ENCODE peak calls at places on chromosome 21, in eight cellular contexts. Q is fibroblast of lung, A is NT2/D1, K is SJSA1, B is mesenchymal stem cell, Y is esophagus muscularis mucosa, N is WERI-Rb-1, T is thyroid gland. H is an unnamed sample. For H3K36me3, the result is how much of the 10 kb centered on the place peaks cover.

GRCh38 chr21:39020751-39021474 is 162.3 kb downstream of the PSMG1 start:
- DNase-seq in B (peak), T (peak), Y (no peak), K (peak), Q (peak), A (no peak), N (no peak), H (peak)

GRCh38 chr21:28605138-28605537 is 387.5 kb downstream of the LTN1 start:
- DNase-seq in Q (no peak), T (no peak), A (no peak), Y (no peak), B (no peak), K (no peak), N (no peak), H (no peak)

GRCh38 chr21:35933466-35933865 is 126.9 kb downstream of the SETD4 start:
- DNase-seq in Y (peak), B (peak), N (no peak), A (no peak), K (peak), T (peak), Q (peak), H (peak)

GRCh38 chr21:31180256-31181088 is 142.2 kb upstream of the KRTAP19-8 start:
- DNase-seq in K (peak), Y (no peak), T (no peak), A (no peak), Q (peak), N (no peak), B (peak), H (peak)

GRCh38 chr21:31142600-31142999 is 104.3 kb upstream of the KRTAP19-8 start:
- DNase-seq in K (no peak), T (no peak), A (no peak), Y (no peak), B (no peak), Q (no peak), N (no peak), H (no peak)

GRCh38 chr21:36554411-36555157 is 74.7 kb upstream of the CLDN14 start:
- DNase-seq in Y (no peak), N (no peak), B (no peak), K (no peak), T (no peak), Q (no peak), A (peak), H (no peak)

GRCh38 chr21:14382486-14382834 is 486 bp downstream of the HSPA13 start:
- DNase-seq in Y (no peak), A (peak), Q (peak), K (no peak), N (no peak), B (no peak), T (peak), H (peak)

GRCh38 chr21:21612446-21612845 is 614.2 kb downstream of the NCAM2 start:
- DNase-seq in Y (no peak), K (no peak), T (no peak), N (no peak), A (peak), Q (peak), B (peak), H (peak)

GRCh38 chr21:34582506-34583150 is 32.3 kb downstream of the RCAN1 start:
- DNase-seq in Y (no peak), N (no peak), K (peak), Q (peak), T (no peak), B (peak), A (peak), H (peak)

GRCh38 chr21:23217597-23217996 is 2219.4 kb downstream of the NCAM2 start:
- DNase-seq in Q (no peak), N (no peak), A (no peak), K (no peak), Y (no peak), B (no peak), T (no peak), H (peak)

GRCh38 chr21:29005696-29006095 is 13.0 kb upstream of the LTN1 start:
- DNase-seq in Y (peak), K (no peak), B (no peak), A (no peak), N (no peak), T (no peak), Q (no peak), H (no peak)

GRCh38 chr21:36563301-36563926 is 83.5 kb upstream of the CLDN14 start:
- DNase-seq in N (no peak), A (no peak), K (no peak), T (no peak), B (no peak), Y (no peak), Q (no peak), H (no peak)

GRCh38 chr21:36209626-36210171 is 53.1 kb downstream of the DOP1B start:
- DNase-seq in K (peak), Q (peak), B (peak), N (peak), Y (no peak), T (peak), A (peak), H (peak)

GRCh38 chr21:26756491-26757159 is 88.6 kb downstream of the ADAMTS1 start:
- DNase-seq in Y (no peak), A (no peak), Q (peak), K (peak), T (no peak), B (no peak), N (no peak), H (no peak)

GRCh38 chr21:29680273-29680672 is 259.5 kb downstream of the GRIK1 start:
- DNase-seq in T (no peak), K (no peak), B (no peak), Q (no peak), Y (no peak), N (no peak), A (no peak), H (no peak)

GRCh38 chr21:36704281-36704957 is 5.5 kb downstream of the SIM2 start:
- DNase-seq in K (no peak), B (no peak), N (no peak), Y (no peak), Q (no peak), A (no peak), T (no peak), H (no peak)

GRCh38 chr21:35249636-35250035 is 200.5 kb upstream of the RUNX1 start:
- DNase-seq in B (no peak), K (no peak), A (no peak), T (peak), Y (no peak), Q (no peak), N (no peak), H (peak)

GRCh38 chr21:16608209-16608830 is 878.5 kb downstream of the USP25 start:
- DNase-seq in B (no peak), Q (no peak), N (no peak), A (no peak), K (no peak), Y (no peak), T (no peak), H (peak)

GRCh38 chr21:27776925-27777553 is 810.2 kb upstream of the ADAMTS5 start:
- DNase-seq in K (no peak), A (no peak), Y (no peak), Q (no peak), B (no peak), T (peak), N (no peak), H (no peak)

GRCh38 chr21:15729674-15730483 is at the start of gene USP25:
- DNase-seq in K (peak), Y (peak), B (peak), T (peak), Q (peak), N (peak), A (peak), H (peak)

GRCh38 chr21:16082038-16082816 is 352.4 kb downstream of the USP25 start:
- DNase-seq in B (peak), N (no peak), Q (no peak), A (no peak), T (no peak), Y (no peak), K (peak), H (peak)

GRCh38 chr21:27292851-27293638 is 326.2 kb upstream of the ADAMTS5 start:
- DNase-seq in Y (no peak), T (no peak), K (no peak), B (no peak), Q (no peak), N (no peak), A (no peak), H (no peak)

GRCh38 chr21:15005391-15005790 is 59.4 kb downstream of the NRIP1 start:
- DNase-seq in A (peak), Y (no peak), B (no peak), N (peak), K (peak), Q (no peak), T (peak), H (no peak)

GRCh38 chr21:29205009-29205408 is 74.6 kb downstream of the MAP3K7CL start:
- DNase-seq in K (no peak), T (no peak), A (no peak), Y (no peak), B (no peak), N (no peak), Q (no peak), H (no peak)

GRCh38 chr21:19535356-19535755 is 1131.8 kb upstream of the TMPRSS15 start:
- DNase-seq in Q (no peak), T (no peak), A (no peak), Y (no peak), N (no peak), B (no peak), K (no peak), H (no peak)

GRCh38 chr21:36325373-36326010 is 5.5 kb downstream of the MORC3 start:
- DNase-seq in K (no peak), T (no peak), B (no peak), Q (peak), Y (no peak), N (no peak), A (no peak), H (peak)

GRCh38 chr21:46229133-46229922 is 754 bp upstream of the LSS start:
- DNase-seq in K (peak), A (peak), Y (no peak), T (peak), Q (no peak), B (no peak), N (no peak), H (no peak)

GRCh38 chr21:46239817-46240325 is 11.3 kb upstream of the LSS start:
- DNase-seq in K (no peak), Q (no peak), N (no peak), B (no peak), Y (no peak), T (no peak), A (no peak), H (no peak)

GRCh38 chr21:46229923-46230260 is 1.3 kb upstream of the LSS start:
- DNase-seq in A (no peak), Q (no peak), T (no peak), K (no peak), Y (no peak), B (no peak), N (no peak), H (no peak)

GRCh38 chr21:46237474-46237873 is 8.9 kb upstream of the LSS start:
- DNase-seq in B (no peak), T (no peak), Q (no peak), K (no peak), A (no peak), N (no peak), Y (no peak), H (no peak)

GRCh38 chr21:46234436-46234950 is 5.9 kb upstream of the LSS start:
- DNase-seq in Q (no peak), B (no peak), K (no peak), Y (no peak), A (no peak), T (no peak), N (no peak), H (no peak)
- H3K36me3 ChIP-seq in Q (under half), B (under half), K (half or more), Y (half or more), A (half or more), T (under half), N (half or more), H (under half)

GRCh38 chr21:44089001-44089911 is 17.9 kb upstream of the PWP2 start:
- DNase-seq in Q (no peak), T (no peak), Y (no peak), B (no peak), K (no peak), A (no peak), N (no peak), H (no peak)
- H3K4me3 ChIP-seq in Q (no peak), T (no peak), Y (no peak), B (no peak), K (no peak), A (no peak), N (no peak), H (no peak)

GRCh38 chr21:33135925-33136324 is 66.0 kb downstream of the OLIG1 start:
- DNase-seq in Q (no peak), N (no peak), B (no peak), Y (no peak), K (no peak), A (no peak), T (no peak), H (no peak)
- H3K36me3 ChIP-seq in Q (under half), N (under half), B (under half), Y (under half), K (under half), A (under half), T (under half), H (under half)

GRCh38 chr21:37939838-37940237 is 23.6 kb upstream of the KCNJ6 start:
- DNase-seq in K (no peak), Q (no peak), A (no peak), T (no peak), B (no peak), N (no peak), Y (no peak), H (no peak)

GRCh38 chr21:37939251-37939650 is 23.0 kb upstream of the KCNJ6 start:
- DNase-seq in N (no peak), B (no peak), K (no peak), Y (no peak), T (no peak), Q (no peak), A (no peak), H (peak)

GRCh38 chr21:37936010-37936785 is 19.9 kb upstream of the KCNJ6 start:
- DNase-seq in Q (no peak), N (no peak), Y (no peak), A (no peak), T (no peak), K (peak), B (no peak), H (no peak)

GRCh38 chr21:37932936-37933335 is 16.7 kb upstream of the KCNJ6 start:
- DNase-seq in T (no peak), B (no peak), A (no peak), Q (no peak), N (peak), K (no peak), Y (no peak), H (no peak)

DNA sequence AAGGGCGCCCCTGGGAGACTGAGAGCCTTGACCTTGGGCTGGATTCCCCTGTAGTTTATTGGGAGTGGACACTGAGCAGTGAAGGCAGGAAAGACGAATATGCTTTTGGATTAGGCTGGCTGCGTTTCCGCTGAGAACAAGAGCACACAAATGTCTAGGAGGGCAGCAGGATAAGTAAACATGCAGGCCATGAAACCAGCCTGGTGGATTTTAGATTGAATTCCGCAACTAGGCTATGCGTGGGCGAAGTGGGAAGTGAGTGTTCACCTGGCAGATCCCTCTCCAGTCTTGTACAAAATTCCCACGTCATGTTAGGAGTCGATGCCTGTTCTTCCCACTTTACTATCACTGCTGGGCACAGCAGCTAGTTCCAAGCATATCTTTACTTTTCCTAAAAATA is 21.4 kb upstream of the KCNJ6 start:
- DNase-seq in K (no peak), T (no peak), N (no peak), Y (no peak), Q (no peak), B (no peak), A (no peak), H (peak)
- H3K4me3 ChIP-seq in K (no peak), T (no peak), N (no peak), Y (no peak), Q (no peak), B (no peak), A (no peak), H (no peak)

GRCh38 chr21:32954353-32954752 is 71.4 kb upstream of the OLIG2 start:
- DNase-seq in N (no peak), T (no peak), A (no peak), Y (no peak), Q (no peak), B (no peak), K (no peak), H (no peak)
- H3K36me3 ChIP-seq in N (under half), T (under half), A (under half), Y (under half), Q (under half), B (under half), K (under half), H (under half)

GRCh38 chr21:41858466-41859296 is 20.5 kb downstream of the PRDM15 start:
- DNase-seq in B (no peak), Y (no peak), K (no peak), N (no peak), T (no peak), A (no peak), Q (no peak), H (no peak)
- H3K4me3 ChIP-seq in B (no peak), Y (no peak), K (no peak), N (no peak), T (no peak), A (no peak), Q (no peak), H (no peak)

H was measured in bronchial epithelial cell.